ENCODE peak calls at places on chromosomes 13 and 19, in six cellular contexts. K is KBM-7; V is GM23248; Y is GM04504; T is effector CD4-positive, alpha-beta T cell; F is NCI-H510A. A is an unnamed sample.

GRCh38 chr19:44807162-44807561 is 1.7 kb upstream of the BCAM start:
- DNase-seq in F (peak; percentile 90), T (no peak), K (no peak), Y (no peak), V (peak; percentile 16), A (no peak)

GRCh38 chr13:27795718-27796019 is 3.4 kb downstream of the GSX1 start:
- DNase-seq in V (no peak), F (no peak), K (no peak), Y (no peak), T (no peak), A (no peak)

GRCh38 chr13:93254775-93255174 is 28.2 kb downstream of the GPC6 start:
- DNase-seq in T (no peak), Y (no peak), K (no peak), V (no peak), F (no peak), A (no peak)

GRCh38 chr19:13633109-13633508 is 126.8 kb upstream of the CACNA1A start:
- DNase-seq in F (peak; percentile 98), K (no peak), Y (no peak), V (peak; percentile 14), T (no peak), A (peak; percentile 89)

GRCh38 chr13:110538632-110539031 is 22.9 kb downstream of the RAB20 start:
- DNase-seq in T (no peak), V (no peak), Y (no peak), F (no peak), K (peak; percentile 27), A (no peak)

GRCh38 chr13:18235172-18235571 is 946.5 kb downstream of the TUBA3C start:
- DNase-seq in Y (no peak), V (no peak), F (no peak), T (no peak), K (no peak), A (no peak)

GRCh38 chr19:32202244-32202643 is 143.2 kb upstream of the ZNF507 start:
- DNase-seq in F (no peak), Y (no peak), K (no peak), V (no peak), T (no peak), A (no peak)

GRCh38 chr13:73596382-73596781 is 537.6 kb downstream of the KLF5 start:
- DNase-seq in Y (no peak), V (no peak), K (no peak), T (no peak), F (no peak), A (no peak)

GRCh38 chr13:54949735-54950134 is 1921.1 kb downstream of the OLFM4 start:
- DNase-seq in K (no peak), T (no peak), Y (no peak), V (no peak), F (no peak), A (no peak)

GRCh38 chr19:13347351-13347750 is 158.9 kb downstream of the CACNA1A start:
- DNase-seq in K (no peak), V (no peak), Y (no peak), F (no peak), T (no peak), A (no peak)

GRCh38 chr13:76879211-76879875 is 6.9 kb downstream of the KCTD12 start:
- DNase-seq in Y (peak; percentile 69), T (peak; percentile 47), F (no peak), V (peak; percentile 94), K (peak; percentile 93), A (no peak)

GRCh38 chr19:18778826-18779354 is 12.2 kb downstream of the COMP start:
- DNase-seq in T (no peak), K (no peak), Y (no peak), F (no peak), V (no peak), A (no peak)

GRCh38 chr13:79681069-79681468 is 200.1 kb downstream of the NDFIP2 start:
- DNase-seq in V (no peak), K (no peak), T (no peak), F (no peak), Y (no peak), A (no peak)

GRCh38 chr19:574658-575526 is 2.5 kb downstream of the BSG start:
- DNase-seq in T (no peak), Y (no peak), K (peak; percentile 58), V (peak; percentile 68), F (no peak), A (no peak)

GRCh38 chr19:54660967-54661366 is 1.8 kb upstream of the LILRB4 start:
- DNase-seq in T (no peak), F (no peak), Y (no peak), V (no peak), K (no peak), A (no peak)

GRCh38 chr19:14536926-14537692 is 7.7 kb downstream of the TECR start:
- DNase-seq in Y (no peak), F (no peak), T (no peak), K (peak; percentile 71), V (peak; percentile 50), A (no peak)

GRCh38 chr13:21475115-21475514 is 16.0 kb upstream of the ZDHHC20 start:
- DNase-seq in V (no peak), K (no peak), F (no peak), Y (no peak), T (no peak), A (no peak)

GRCh38 chr13:29767006-29767405 is 83.4 kb downstream of the UBL3 start:
- DNase-seq in Y (no peak), T (no peak), F (no peak), K (no peak), V (peak; percentile 65), A (no peak)

GRCh38 chr13:110249326-110249725 is 57.6 kb downstream of the COL4A1 start:
- DNase-seq in Y (no peak), F (no peak), T (no peak), K (no peak), V (no peak), A (no peak)

GRCh38 chr13:114313061-114313860 is 1.0 kb upstream of the CHAMP1 start:
- DNase-seq in Y (no peak), V (peak; percentile 41), F (no peak), T (no peak), K (no peak), A (no peak)

GRCh38 chr13:78241278-78241919 is 322.8 kb upstream of the EDNRB start:
- DNase-seq in K (peak; percentile 56), F (no peak), T (no peak), Y (peak; percentile 10), V (peak; percentile 70), A (no peak)

GRCh38 chr13:66835040-66835628 is 395.0 kb downstream of the PCDH9 start:
- DNase-seq in K (no peak), F (peak; percentile 68), V (no peak), Y (no peak), T (no peak), A (peak; percentile 80)

GRCh38 chr13:20828540-20829364 is 55.0 kb upstream of the EEF1AKMT1 start:
- DNase-seq in K (peak; percentile 79), Y (peak; percentile 31), T (peak; percentile 37), V (peak; percentile 81), F (peak; percentile 6), A (peak; percentile 31)

GRCh38 chr19:45752639-45753038 is 16.4 kb downstream of the SIX5 start:
- DNase-seq in T (no peak), V (peak; percentile 26), K (no peak), F (no peak), Y (no peak), A (no peak)

GRCh38 chr13:23357349-23357748 is 76.2 kb downstream of the SACS start:
- DNase-seq in T (no peak), V (peak; percentile 71), F (no peak), Y (no peak), K (no peak), A (no peak)

GRCh38 chr19:47274071-47274890 is at the start of gene INAFM1:
- DNase-seq in F (peak; percentile 52), T (peak; percentile 100), K (peak; percentile 86), V (peak; percentile 96), Y (peak; percentile 83), A (peak; percentile 80)

GRCh38 chr19:57302020-57302465 is 18.2 kb upstream of the ZNF543 start:
- DNase-seq in V (peak; percentile 98), F (no peak), T (no peak), K (no peak), Y (peak; percentile 89), A (peak; percentile 69)

GRCh38 chr13:51821666-51822065 is 17.7 kb upstream of the DHRS12 start:
- DNase-seq in Y (no peak), F (no peak), T (no peak), K (peak; percentile 71), V (no peak), A (no peak)

GRCh38 chr19:37362733-37363132 is 8.2 kb upstream of the ZNF527 start:
- DNase-seq in F (no peak), Y (no peak), T (no peak), K (peak; percentile 14), V (peak; percentile 11), A (no peak)

GRCh38 chr19:29256516-29256915 is 43.6 kb upstream of the UQCRFS1 start:
- DNase-seq in Y (no peak), T (no peak), V (no peak), K (no peak), F (no peak), A (no peak)

GRCh38 chr13:43725460-43725859 is 61.3 kb downstream of the ENOX1 start:
- DNase-seq in K (no peak), T (no peak), V (no peak), F (no peak), Y (no peak), A (no peak)

GRCh38 chr19:53549354-53549753 is 11.4 kb downstream of the ZNF331 start:
- DNase-seq in Y (peak; percentile 57), K (no peak), V (peak; percentile 89), T (no peak), F (no peak), A (no peak)

GRCh38 chr19:13629687-13630357 is 123.5 kb upstream of the CACNA1A start:
- DNase-seq in T (no peak), F (no peak), V (peak; percentile 90), Y (peak; percentile 39), K (no peak), A (no peak)